ENCODE peak calls at places on chromosomes 5 and 9, in eight cellular contexts. A is spleen; I is ovary; B is psoas muscle; Q is body of pancreas; W is CD8-positive, alpha-beta memory T cell; R is astrocyte; S is neural progenitor cell. D is an unnamed sample. For H3K4me1, the result is how much of the 10 kb centered on the place peaks cover.

GRCh38 chr9:134983094-134983493 is 65.4 kb upstream of the FCN1 start:
- DNase-seq in S (peak), B (peak), W (no peak), A (peak), Q (peak), I (no peak), R (no peak), D (peak)

GRCh38 chr5:81393783-81394718 is at the start of gene ACOT12:
- DNase-seq in B (no peak), S (peak), W (no peak), A (peak), R (peak), I (no peak), Q (peak), D (no peak)

GRCh38 chr5:38426493-38426892 is 130.0 kb downstream of the LIFR start:
- DNase-seq in S (no peak), A (no peak), B (no peak), I (no peak), W (no peak), R (peak), Q (no peak), D (no peak)

GRCh38 chr5:29197636-29198035 is 1995.8 kb upstream of the CDH6 start:
- DNase-seq in W (no peak), Q (no peak), S (no peak), A (no peak), B (no peak), R (peak), I (no peak), D (no peak)

GRCh38 chr9:18675973-18676372 is 202.0 kb downstream of the ADAMTSL1 start:
- DNase-seq in B (no peak), W (no peak), A (no peak), S (no peak), I (no peak), R (no peak), Q (no peak), D (no peak)

GRCh38 chr5:168126606-168127005 is 164.8 kb upstream of the WWC1 start:
- DNase-seq in A (no peak), Q (no peak), W (no peak), R (no peak), B (no peak), I (no peak), S (no peak), D (no peak)

GRCh38 chr5:145598184-145598583 is 237.0 kb downstream of the PRELID2 start:
- DNase-seq in S (no peak), Q (no peak), I (no peak), R (no peak), W (no peak), A (no peak), B (no peak), D (no peak)

GRCh38 chr5:175814676-175815075 is 56.7 kb upstream of the CPLX2 start:
- DNase-seq in W (no peak), S (no peak), Q (no peak), I (no peak), R (peak), B (peak), A (peak), D (no peak)

GRCh38 chr5:179345429-179346321 is at the start of gene ADAMTS2:
- DNase-seq in S (peak), B (peak), I (peak), R (no peak), W (no peak), A (peak), Q (peak), D (peak)

GRCh38 chr9:21661626-21662025 is 140.8 kb upstream of the MTAP start:
- DNase-seq in W (no peak), A (no peak), I (no peak), Q (no peak), B (no peak), R (peak), S (no peak), D (no peak)

GRCh38 chr5:151155149-151155776 is 2.3 kb downstream of the ANXA6 start:
- DNase-seq in W (peak), I (no peak), B (no peak), R (no peak), S (no peak), Q (no peak), A (peak), D (no peak)

GRCh38 chr5:98783051-98783649 is 9.7 kb downstream of the RGMB start:
- DNase-seq in A (no peak), R (no peak), Q (no peak), S (no peak), W (no peak), B (no peak), I (no peak), D (no peak)
- H3K4me1 ChIP-seq in A (under half), R (under half), Q (half or more), S (under half), W (under half), B (half or more), I (under half), D (half or more)

DNA sequence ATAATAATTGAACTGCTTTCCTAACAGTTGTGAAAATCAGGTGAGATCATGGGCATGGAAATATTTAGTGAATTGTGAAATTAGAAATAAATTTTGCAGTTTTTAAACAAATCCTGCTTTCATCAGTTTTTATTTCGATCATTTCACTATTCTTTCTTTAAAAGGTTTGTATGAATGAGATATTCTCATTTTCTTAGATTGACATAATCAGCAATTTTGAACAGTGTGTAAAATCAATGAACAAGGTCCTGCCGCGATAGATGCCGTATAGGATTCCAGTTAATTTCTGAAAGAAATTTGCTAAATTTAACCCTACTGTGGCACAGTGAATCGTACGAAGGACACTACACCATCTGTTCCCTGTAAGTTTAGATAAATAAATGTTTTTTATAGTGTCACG is 7.5 kb downstream of the RAD23B start:
- DNase-seq in S (no peak), Q (no peak), I (no peak), R (no peak), B (no peak), A (no peak), W (no peak), D (no peak)
- H3K4me1 ChIP-seq in S (under half), Q (half or more), I (under half), R (under half), B (half or more), A (half or more), W (half or more), D (under half)

DNA sequence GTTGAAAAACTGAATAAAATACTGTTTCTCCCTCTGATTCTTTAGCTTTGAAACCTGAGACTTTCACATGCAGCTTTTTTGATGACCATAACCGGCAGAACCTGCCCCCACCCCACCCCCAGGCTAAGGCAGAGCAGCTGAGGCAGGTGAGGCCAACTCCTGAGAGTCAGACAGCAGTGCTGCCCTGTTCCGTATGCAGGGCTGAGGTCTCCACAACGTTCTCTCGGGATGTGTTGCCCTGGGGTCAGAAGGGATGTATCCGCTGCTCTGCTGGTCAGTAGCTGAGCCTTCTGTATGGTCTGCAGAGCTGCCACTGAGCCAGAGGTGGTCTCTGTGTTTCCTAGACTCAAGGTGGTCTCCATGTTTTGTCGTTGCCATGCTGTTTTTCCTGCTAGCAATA is 190.5 kb downstream of the AOPEP start:
- DNase-seq in A (no peak), Q (no peak), W (no peak), B (no peak), I (no peak), R (no peak), S (no peak), D (no peak)
- H3K4me1 ChIP-seq in A (under half), Q (under half), W (under half), B (under half), I (under half), R (half or more), S (under half), D (under half)

GRCh38 chr5:127963931-127964330 is 119.6 kb upstream of the SLC12A2 start:
- DNase-seq in W (no peak), R (no peak), Q (no peak), A (no peak), S (no peak), I (no peak), B (no peak), D (no peak)

GRCh38 chr5:127961764-127962148 is 121.8 kb upstream of the SLC12A2 start:
- DNase-seq in B (no peak), R (no peak), W (no peak), I (no peak), A (no peak), S (no peak), Q (no peak), D (no peak)

GRCh38 chr5:127961006-127961763 is 122.4 kb upstream of the SLC12A2 start:
- DNase-seq in B (no peak), R (no peak), W (no peak), S (no peak), Q (no peak), I (no peak), A (no peak), D (no peak)

GRCh38 chr5:127962491-127962890 is 121.1 kb upstream of the SLC12A2 start:
- DNase-seq in W (no peak), S (no peak), A (no peak), B (no peak), Q (no peak), R (no peak), I (no peak), D (no peak)

DNA sequence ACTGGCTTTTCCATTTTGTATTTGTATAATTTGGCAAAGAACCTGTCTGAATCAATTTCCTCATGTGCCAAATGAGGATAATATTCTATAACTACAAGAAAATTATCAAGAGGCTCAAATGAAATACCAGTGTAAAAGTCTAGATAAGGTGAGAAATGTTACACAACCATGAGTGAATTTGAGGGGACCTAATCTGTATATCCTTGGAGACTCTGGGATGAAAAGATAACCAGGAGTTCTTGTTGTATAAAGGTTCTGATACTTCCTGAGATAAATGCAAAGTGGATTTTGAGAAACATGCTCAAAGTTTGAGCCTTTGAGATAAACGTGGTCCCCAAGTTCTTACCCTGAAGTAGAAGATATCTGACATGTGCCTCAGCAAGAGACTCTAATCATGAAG is 120.3 kb upstream of the SLC12A2 start:
- DNase-seq in B (no peak), Q (no peak), W (no peak), R (no peak), I (no peak), S (no peak), A (no peak), D (no peak)
- H3K4me1 ChIP-seq in B (under half), Q (under half), W (under half), R (under half), I (under half), S (under half), A (under half), D (under half)

GRCh38 chr9:120928720-120929389 is 2.3 kb upstream of the TRAF1 start:
- DNase-seq in A (peak), S (peak), Q (peak), R (no peak), W (peak), B (peak), I (peak), D (peak)
- H3K4me1 ChIP-seq in A (half or more), S (under half), Q (under half), R (under half), W (half or more), B (under half), I (under half), D (under half)

D was measured in heart left ventricle.